ENCODE peak calls at places on chromosomes 2 and 18, in eight cellular contexts. One of them, this sample, is unnamed.

GRCh38 chr2:167018590-167018989 is 130.3 kb downstream of the XIRP2 start:
- DNase-seq in OCI-LY7: no peak
- DNase-seq in tibial artery: no peak
- DNase-seq in tibial nerve: no peak
- DNase-seq in IMR-90: no peak
- DNase-seq in suprapubic skin: no peak
- DNase-seq in kidney: no peak
- DNase-seq in upper lobe of right lung: no peak
- DNase-seq in this sample: no peak

GRCh38 chr18:5238371-5238758 is 41.3 kb upstream of the AKAIN1 start:
- DNase-seq in OCI-LY7: peak
- DNase-seq in tibial artery: no peak
- DNase-seq in tibial nerve: peak
- DNase-seq in IMR-90: peak
- DNase-seq in suprapubic skin: peak
- DNase-seq in kidney: peak
- DNase-seq in upper lobe of right lung: peak
- DNase-seq in this sample: no peak

GRCh38 chr2:101741775-101742520 is 44.4 kb downstream of the MAP4K4 start:
- DNase-seq in OCI-LY7: no peak
- DNase-seq in tibial artery: no peak
- DNase-seq in tibial nerve: no peak
- DNase-seq in IMR-90: no peak
- DNase-seq in suprapubic skin: no peak
- DNase-seq in kidney: no peak
- DNase-seq in upper lobe of right lung: no peak
- DNase-seq in this sample: no peak

GRCh38 chr18:26322892-26323653 is 96.8 kb downstream of the TAF4B start:
- DNase-seq in OCI-LY7: no peak
- DNase-seq in tibial artery: no peak
- DNase-seq in tibial nerve: no peak
- DNase-seq in IMR-90: peak
- DNase-seq in suprapubic skin: no peak
- DNase-seq in kidney: no peak
- DNase-seq in upper lobe of right lung: no peak
- DNase-seq in this sample: no peak

GRCh38 chr2:172438741-172439508 is 11.5 kb downstream of the ITGA6 start:
- DNase-seq in OCI-LY7: no peak
- DNase-seq in tibial artery: no peak
- DNase-seq in tibial nerve: no peak
- DNase-seq in IMR-90: peak
- DNase-seq in suprapubic skin: no peak
- DNase-seq in kidney: no peak
- DNase-seq in upper lobe of right lung: no peak
- DNase-seq in this sample: no peak

GRCh38 chr18:47893939-47894699 is 36.3 kb downstream of the SMAD2 start:
- DNase-seq in OCI-LY7: no peak
- DNase-seq in tibial artery: no peak
- DNase-seq in tibial nerve: no peak
- DNase-seq in IMR-90: peak
- DNase-seq in suprapubic skin: no peak
- DNase-seq in kidney: no peak
- DNase-seq in upper lobe of right lung: no peak
- DNase-seq in this sample: no peak

GRCh38 chr2:241359481-241360045 is 3.5 kb downstream of the FARP2 start:
- DNase-seq in OCI-LY7: no peak
- DNase-seq in tibial artery: no peak
- DNase-seq in tibial nerve: no peak
- DNase-seq in IMR-90: no peak
- DNase-seq in suprapubic skin: no peak
- DNase-seq in kidney: no peak
- DNase-seq in upper lobe of right lung: no peak
- DNase-seq in this sample: no peak

GRCh38 chr2:10065683-10066055 is 14.5 kb downstream of the CYS1 start:
- DNase-seq in OCI-LY7: no peak
- DNase-seq in tibial artery: no peak
- DNase-seq in tibial nerve: no peak
- DNase-seq in IMR-90: no peak
- DNase-seq in suprapubic skin: no peak
- DNase-seq in kidney: peak
- DNase-seq in upper lobe of right lung: no peak
- DNase-seq in this sample: no peak

GRCh38 chr2:170218456-170218855 is 40.5 kb downstream of the MYO3B start:
- DNase-seq in OCI-LY7: no peak
- DNase-seq in tibial artery: no peak
- DNase-seq in tibial nerve: no peak
- DNase-seq in IMR-90: no peak
- DNase-seq in suprapubic skin: no peak
- DNase-seq in kidney: no peak
- DNase-seq in upper lobe of right lung: no peak
- DNase-seq in this sample: no peak

GRCh38 chr2:189407161-189407943 is 33.9 kb upstream of the WDR75 start:
- DNase-seq in OCI-LY7: no peak
- DNase-seq in tibial artery: no peak
- DNase-seq in tibial nerve: no peak
- DNase-seq in IMR-90: peak
- DNase-seq in suprapubic skin: no peak
- DNase-seq in kidney: no peak
- DNase-seq in upper lobe of right lung: no peak
- DNase-seq in this sample: no peak

GRCh38 chr2:204550738-204551137 is 5.5 kb downstream of the PARD3B start:
- DNase-seq in OCI-LY7: no peak
- DNase-seq in tibial artery: no peak
- DNase-seq in tibial nerve: no peak
- DNase-seq in IMR-90: peak
- DNase-seq in suprapubic skin: no peak
- DNase-seq in kidney: no peak
- DNase-seq in upper lobe of right lung: no peak
- DNase-seq in this sample: no peak

GRCh38 chr2:6384341-6384740 is 481.4 kb downstream of the CMPK2 start:
- DNase-seq in OCI-LY7: no peak
- DNase-seq in tibial artery: no peak
- DNase-seq in tibial nerve: no peak
- DNase-seq in IMR-90: no peak
- DNase-seq in suprapubic skin: no peak
- DNase-seq in kidney: no peak
- DNase-seq in upper lobe of right lung: no peak
- DNase-seq in this sample: no peak

GRCh38 chr2:110773470-110773921 is 41.1 kb downstream of the ACOXL start:
- DNase-seq in OCI-LY7: no peak
- DNase-seq in tibial artery: peak
- DNase-seq in tibial nerve: no peak
- DNase-seq in IMR-90: no peak
- DNase-seq in suprapubic skin: no peak
- DNase-seq in kidney: peak
- DNase-seq in upper lobe of right lung: no peak
- DNase-seq in this sample: no peak

GRCh38 chr18:9135912-9136314 is 668 bp upstream of the ANKRD12 start:
- DNase-seq in OCI-LY7: peak
- DNase-seq in tibial artery: peak
- DNase-seq in tibial nerve: no peak
- DNase-seq in IMR-90: peak
- DNase-seq in suprapubic skin: no peak
- DNase-seq in kidney: no peak
- DNase-seq in upper lobe of right lung: no peak
- DNase-seq in this sample: no peak

GRCh38 chr18:55494441-55494840 is 93.6 kb downstream of the TCF4 start:
- DNase-seq in OCI-LY7: no peak
- DNase-seq in tibial artery: no peak
- DNase-seq in tibial nerve: no peak
- DNase-seq in IMR-90: no peak
- DNase-seq in suprapubic skin: no peak
- DNase-seq in kidney: no peak
- DNase-seq in upper lobe of right lung: no peak
- DNase-seq in this sample: no peak

GRCh38 chr18:61322265-61322873 is 10.9 kb upstream of the CDH20 start:
- DNase-seq in OCI-LY7: peak
- DNase-seq in tibial artery: peak
- DNase-seq in tibial nerve: peak
- DNase-seq in IMR-90: peak
- DNase-seq in suprapubic skin: no peak
- DNase-seq in kidney: no peak
- DNase-seq in upper lobe of right lung: peak
- DNase-seq in this sample: peak

DNA sequence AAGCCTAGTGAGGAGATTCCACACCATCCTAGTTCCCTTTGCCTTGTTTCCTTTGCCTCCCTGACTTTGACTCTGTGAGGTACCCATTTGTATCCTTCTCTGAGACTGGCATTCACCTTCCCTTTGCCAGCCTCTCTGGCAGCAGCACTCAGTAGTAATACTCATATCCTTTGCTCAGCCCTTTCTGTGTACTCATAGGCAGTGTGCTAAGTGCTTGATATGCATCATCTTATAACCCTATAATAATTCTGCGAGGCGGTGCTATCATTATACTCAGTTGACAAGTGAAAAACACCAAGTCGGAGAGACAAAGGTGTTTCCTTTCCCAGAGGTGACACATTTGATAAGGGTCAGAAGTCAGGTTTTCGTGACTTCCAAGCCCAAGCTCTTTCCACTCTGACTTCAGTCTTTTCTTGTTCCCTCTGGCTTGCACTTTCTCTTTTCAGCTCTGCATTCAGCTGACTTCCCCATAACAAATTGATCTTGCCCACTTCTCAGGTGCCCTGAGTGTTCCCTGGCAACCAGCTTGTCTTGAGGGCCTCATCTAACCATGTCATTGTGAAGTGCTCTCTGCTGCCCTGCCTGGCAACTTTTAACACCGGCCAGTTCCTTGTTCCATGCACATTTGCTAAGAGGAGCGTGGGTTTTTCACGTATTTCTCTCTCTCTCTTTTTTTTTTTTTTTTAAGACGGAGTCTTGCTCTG is 94.6 kb upstream of the UPP2 start:
- DNase-seq in OCI-LY7: no peak
- DNase-seq in tibial artery: no peak
- DNase-seq in tibial nerve: no peak
- DNase-seq in IMR-90: no peak
- DNase-seq in suprapubic skin: no peak
- DNase-seq in kidney: no peak
- DNase-seq in upper lobe of right lung: peak
- DNase-seq in this sample: no peak
- TF ChIP-seq CTCF in OCI-LY7: no peak
- TF ChIP-seq CTCF in tibial artery: no peak
- TF ChIP-seq CTCF in tibial nerve: no peak
- TF ChIP-seq CTCF in IMR-90: no peak
- TF ChIP-seq CTCF in suprapubic skin: no peak
- TF ChIP-seq CTCF in kidney: no peak
- TF ChIP-seq CTCF in upper lobe of right lung: peak
- TF ChIP-seq CTCF in this sample: no peak

DNA sequence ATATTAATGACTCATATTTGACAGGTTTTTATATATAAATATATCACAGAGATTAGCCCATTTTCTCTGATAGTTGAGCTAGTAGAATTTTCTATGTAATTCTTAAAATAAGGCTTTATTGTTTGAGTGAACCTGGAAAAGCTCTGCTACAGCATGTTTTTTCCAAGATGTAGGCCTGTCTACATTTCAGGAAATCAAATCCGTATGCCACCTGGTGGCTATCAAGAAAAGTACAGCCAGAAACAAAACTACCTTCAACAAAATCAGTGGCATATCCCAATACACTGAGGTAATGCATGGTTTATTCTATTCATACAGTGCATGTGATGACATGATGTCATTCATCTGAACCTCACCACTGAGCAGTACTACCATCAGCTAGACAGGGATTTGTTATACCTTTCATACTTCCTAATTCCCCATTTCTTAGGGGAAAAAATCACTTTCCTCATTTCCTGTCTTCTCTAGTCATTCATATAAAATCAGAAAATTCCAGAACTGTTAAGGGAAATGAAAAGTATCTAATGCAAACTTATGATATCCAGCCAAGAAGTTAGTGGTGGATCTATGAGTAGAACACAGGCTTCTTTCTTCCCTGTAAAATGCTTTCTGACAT is 310.4 kb upstream of the SYT4 start:
- DNase-seq in OCI-LY7: peak
- DNase-seq in tibial artery: no peak
- DNase-seq in tibial nerve: peak
- DNase-seq in IMR-90: peak
- DNase-seq in suprapubic skin: no peak
- DNase-seq in kidney: no peak
- DNase-seq in upper lobe of right lung: no peak
- DNase-seq in this sample: no peak
- TF ChIP-seq CTCF in OCI-LY7: peak
- TF ChIP-seq CTCF in tibial artery: peak
- TF ChIP-seq CTCF in tibial nerve: peak
- TF ChIP-seq CTCF in IMR-90: peak
- TF ChIP-seq CTCF in suprapubic skin: peak
- TF ChIP-seq CTCF in kidney: peak
- TF ChIP-seq CTCF in upper lobe of right lung: peak
- TF ChIP-seq CTCF in this sample: peak

DNA sequence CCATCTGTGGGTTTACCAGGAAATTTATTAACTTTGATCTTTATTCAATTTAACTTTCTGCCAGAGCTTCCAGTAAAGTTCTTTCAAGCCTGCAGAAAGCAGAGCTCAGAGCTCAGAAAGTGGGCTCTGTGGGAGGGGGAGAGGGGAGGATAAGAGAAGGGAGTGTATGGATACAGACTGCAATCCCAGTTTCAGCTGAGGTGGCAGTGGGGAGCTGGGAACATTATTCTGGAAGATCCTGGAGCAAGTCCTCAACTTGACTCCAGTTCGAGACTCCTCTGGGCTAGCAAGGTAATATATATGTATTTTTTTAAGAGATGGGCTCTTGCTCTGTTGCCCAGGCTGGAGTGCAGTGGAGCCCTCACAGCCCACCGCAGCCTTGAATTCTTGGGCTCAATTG is 108.9 kb upstream of the NABP1 start:
- DNase-seq in OCI-LY7: no peak
- DNase-seq in tibial artery: no peak
- DNase-seq in tibial nerve: no peak
- DNase-seq in IMR-90: no peak
- DNase-seq in suprapubic skin: no peak
- DNase-seq in kidney: no peak
- DNase-seq in upper lobe of right lung: no peak
- DNase-seq in this sample: no peak
- TF ChIP-seq CTCF in OCI-LY7: no peak
- TF ChIP-seq CTCF in tibial artery: no peak
- TF ChIP-seq CTCF in tibial nerve: no peak
- TF ChIP-seq CTCF in IMR-90: peak
- TF ChIP-seq CTCF in suprapubic skin: no peak
- TF ChIP-seq CTCF in kidney: no peak
- TF ChIP-seq CTCF in upper lobe of right lung: no peak
- TF ChIP-seq CTCF in this sample: peak

DNA sequence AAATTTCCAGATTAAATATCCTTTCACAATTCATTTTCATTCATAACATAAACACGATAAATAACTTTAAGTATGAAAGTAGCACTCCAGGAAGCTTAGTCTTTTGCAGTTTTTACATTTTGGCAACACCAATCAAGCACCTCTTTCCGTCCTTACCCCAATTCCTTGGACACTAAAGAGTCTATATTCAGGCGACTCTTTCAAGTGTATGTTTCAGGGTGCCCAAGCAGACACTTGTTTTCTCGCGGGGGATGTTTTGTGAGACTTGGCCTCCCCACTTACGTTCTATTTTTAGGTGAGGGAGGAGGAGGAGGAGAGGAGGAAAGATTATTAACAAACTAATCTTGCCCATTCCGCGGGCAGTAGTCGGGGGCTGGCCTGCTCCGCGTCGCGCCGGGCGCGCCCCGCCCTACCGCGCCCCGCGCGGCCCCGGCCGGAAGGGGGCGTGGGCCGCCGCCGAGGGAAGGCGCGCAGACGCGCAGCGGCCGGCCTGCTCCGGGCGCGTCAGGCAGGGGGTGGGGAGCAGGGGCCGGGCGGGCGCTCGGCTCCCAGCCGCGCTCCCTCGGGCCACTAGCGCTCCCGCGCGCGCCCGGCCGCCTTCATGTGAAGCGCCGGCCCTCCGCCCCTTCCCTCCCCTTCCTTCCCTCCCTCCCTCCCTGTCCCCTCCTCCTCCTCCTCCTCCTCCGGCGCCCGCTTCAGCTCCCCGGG is at the start of gene ITPRID2:
- DNase-seq in OCI-LY7: peak
- DNase-seq in tibial artery: peak
- DNase-seq in tibial nerve: peak
- DNase-seq in IMR-90: peak
- DNase-seq in suprapubic skin: peak
- DNase-seq in kidney: peak
- DNase-seq in upper lobe of right lung: peak
- DNase-seq in this sample: peak
- TF ChIP-seq CTCF in OCI-LY7: no peak
- TF ChIP-seq CTCF in tibial artery: no peak
- TF ChIP-seq CTCF in tibial nerve: peak
- TF ChIP-seq CTCF in IMR-90: peak
- TF ChIP-seq CTCF in suprapubic skin: no peak
- TF ChIP-seq CTCF in kidney: peak
- TF ChIP-seq CTCF in upper lobe of right lung: no peak
- TF ChIP-seq CTCF in this sample: peak

This sample was measured in osteocyte.